ENCODE peak calls at places on chromosome 21, in four cellular contexts. E is dorsolateral prefrontal cortex; U is CD8-positive, alpha-beta T cell; F is A549. Q is an unnamed sample.

GRCh38 chr21:18810136-18810535 is 406.6 kb upstream of the TMPRSS15 start:
- DNase-seq in E (no peak), U (no peak), F (no peak), Q (no peak)

GRCh38 chr21:15793547-15794235 is 63.9 kb downstream of the USP25 start:
- DNase-seq in E (no peak), U (no peak), F (no peak), Q (no peak)

GRCh38 chr21:22711636-22712035 is 1713.4 kb downstream of the NCAM2 start:
- DNase-seq in E (no peak), U (no peak), F (no peak), Q (no peak)

GRCh38 chr21:46264690-46265144 is 20.7 kb downstream of the MCM3AP start:
- DNase-seq in E (no peak), U (no peak), F (no peak), Q (no peak)

GRCh38 chr21:34926784-34927548 is 122.1 kb downstream of the RUNX1 start:
- DNase-seq in E (no peak), U (no peak), F (no peak), Q (no peak)

GRCh38 chr21:39523398-39523797 is 71.6 kb downstream of the SH3BGR start:
- DNase-seq in E (no peak), U (no peak), F (no peak), Q (no peak)

GRCh38 chr21:21018841-21019240 is 20.6 kb downstream of the NCAM2 start:
- DNase-seq in E (peak), U (no peak), F (no peak), Q (no peak)

GRCh38 chr21:46253610-46254124 is 25.1 kb upstream of the LSS start:
- DNase-seq in E (no peak), U (no peak), F (no peak), Q (no peak)

GRCh38 chr21:16423921-16424320 is 694.1 kb downstream of the USP25 start:
- DNase-seq in E (no peak), U (no peak), F (no peak), Q (no peak)

GRCh38 chr21:38343691-38344090 is 86.9 kb downstream of the KCNJ15 start:
- DNase-seq in E (no peak), U (no peak), F (peak), Q (no peak)
- H3K4me3 ChIP-seq in E (no peak), U (no peak), F (no peak), Q (no peak)

DNA sequence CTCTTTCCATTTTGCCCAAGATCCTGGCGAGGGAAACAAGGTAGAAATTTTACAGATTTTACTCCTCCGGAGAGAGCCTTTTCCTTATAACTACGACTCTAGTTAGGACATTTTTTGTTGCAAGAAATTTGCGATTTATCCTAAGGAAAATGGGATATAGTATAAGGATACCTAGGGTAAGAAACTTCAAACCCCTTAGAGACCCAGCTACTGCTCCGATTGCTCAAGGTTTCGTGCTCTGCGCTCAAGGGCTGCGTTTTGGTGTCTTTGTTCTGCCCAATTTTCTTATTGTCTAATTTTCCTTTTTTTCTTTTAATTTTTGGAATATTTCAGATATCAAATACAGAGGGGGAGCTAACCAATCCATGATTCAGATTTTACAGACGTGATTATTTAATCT is 1.5 kb downstream of the TTC3 start:
- DNase-seq in E (no peak), U (no peak), F (no peak), Q (no peak)
- TF ChIP-seq CTCF in E (no peak), U (no peak), F (no peak), Q (no peak)

GRCh38 chr21:44292812-44293195 is 7.0 kb upstream of the PFKL start:
- DNase-seq in E (no peak), U (no peak), F (no peak), Q (no peak)

GRCh38 chr21:44293551-44294231 is 6.2 kb upstream of the PFKL start:
- DNase-seq in E (no peak), U (peak), F (no peak), Q (no peak)

GRCh38 chr21:44290327-44291077 is 4.8 kb downstream of the AIRE start:
- DNase-seq in E (no peak), U (no peak), F (no peak), Q (no peak)

GRCh38 chr21:44291078-44291935 is 5.6 kb downstream of the AIRE start:
- DNase-seq in E (no peak), U (no peak), F (no peak), Q (no peak)

DNA sequence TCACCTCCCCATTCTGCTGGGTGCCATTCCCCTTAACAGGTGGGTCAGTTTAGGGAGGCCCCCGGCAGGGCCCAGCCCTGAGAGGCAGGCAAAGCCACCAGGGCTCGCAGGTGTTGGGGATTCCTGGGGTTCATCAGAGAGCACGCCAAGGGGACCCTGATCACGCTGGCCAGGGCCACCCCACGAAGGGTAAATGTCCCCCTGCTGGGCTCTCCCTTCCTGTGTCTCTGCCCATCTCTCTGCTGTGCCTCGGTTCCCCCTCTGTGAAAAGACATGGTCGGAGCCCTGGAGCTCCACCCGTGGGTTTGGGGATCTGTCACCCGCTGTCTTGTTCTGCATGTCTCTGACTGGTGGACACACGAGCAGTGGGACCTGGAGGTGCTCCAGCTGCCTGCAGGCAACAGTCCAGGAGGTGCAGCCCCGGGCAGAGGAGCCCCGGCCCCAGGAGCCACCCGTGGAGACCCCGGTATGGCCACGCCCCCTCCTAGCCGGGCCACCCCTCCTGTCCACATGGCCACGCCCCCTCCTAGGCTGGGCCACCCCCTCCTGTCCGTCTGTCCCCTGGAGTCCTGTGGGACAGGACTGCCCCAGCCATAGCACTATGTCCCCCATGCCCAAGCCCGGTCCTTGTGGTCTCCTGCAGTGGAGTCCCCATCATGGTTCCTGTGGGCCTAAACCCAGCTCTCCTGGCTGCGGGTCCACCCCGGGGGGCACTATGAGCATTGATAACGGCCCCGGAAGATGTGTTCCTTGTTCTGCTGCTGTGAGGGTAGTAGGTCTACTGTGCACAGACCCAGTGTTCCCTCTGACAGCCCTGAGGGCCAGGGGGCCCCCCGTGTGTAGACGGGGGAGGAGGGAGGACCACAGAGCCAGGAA is 6.5 kb downstream of the AIRE start:
- DNase-seq in E (no peak), U (no peak), F (peak), Q (no peak)
- H3K4me3 ChIP-seq in E (no peak), U (no peak), F (no peak), Q (no peak)

GRCh38 chr21:42495765-42496119 is 282 bp downstream of the RSPH1 start:
- DNase-seq in E (no peak), U (no peak), F (peak), Q (no peak)
- TF ChIP-seq CTCF in E (no peak), U (no peak), F (no peak), Q (no peak)

GRCh38 chr21:36565616-36566015 is 85.7 kb upstream of the CLDN14 start:
- DNase-seq in E (no peak), U (no peak), F (no peak), Q (no peak)
- H3K4me3 ChIP-seq in E (no peak), U (no peak), F (no peak), Q (no peak)

DNA sequence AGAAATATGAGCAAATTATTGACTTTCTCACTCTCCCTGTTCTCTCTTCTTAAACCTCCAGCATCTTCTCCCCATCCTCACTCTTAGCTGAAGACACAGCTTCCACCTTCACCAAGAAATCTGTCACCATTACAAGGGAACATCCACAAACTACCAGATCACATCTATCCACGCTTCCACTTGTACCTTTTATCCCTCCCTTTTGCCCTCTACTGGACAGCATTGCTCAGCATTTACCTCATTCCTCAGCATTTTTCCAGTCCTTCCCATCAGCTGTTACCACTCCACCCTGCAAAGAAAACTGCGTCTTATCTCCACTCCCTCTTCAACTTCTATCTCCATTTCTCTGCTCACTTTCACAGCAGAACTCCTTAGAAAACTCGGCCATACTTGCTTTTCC is 42.6 kb downstream of the KCNJ6 start:
- DNase-seq in E (no peak), U (no peak), F (no peak), Q (no peak)
- TF ChIP-seq CTCF in E (no peak), U (no peak), F (no peak), Q (peak)